ENCODE peak calls at places on chromosomes 7 and 10, in ten cellular contexts. S is B cell, Y is A549, N is progenitor cell of endocrine pancreas, O is upper lobe of right lung, B is HFFc6, T is GM06990, V is GM20000, U is kidney epithelial cell, I is sigmoid colon. C is an unnamed sample.

GRCh38 chr10:108388716-108389115 is 1224.2 kb upstream of the SORCS1 start:
- DNase-seq in B (no peak), N (no peak), O (no peak), S (no peak), I (no peak), T (no peak), V (no peak), Y (no peak), U (no peak), C (no peak)

GRCh38 chr10:76252733-76253132 is 821.3 kb downstream of the LRMDA start:
- DNase-seq in O (no peak), V (no peak), U (no peak), S (no peak), N (no peak), T (no peak), Y (no peak), B (no peak), I (peak), C (no peak)

GRCh38 chr7:351256-351655 is 61.3 kb downstream of the FOXL3 start:
- DNase-seq in O (no peak), V (no peak), Y (no peak), I (no peak), B (no peak), S (peak), U (no peak), N (no peak), T (no peak), C (no peak)

GRCh38 chr10:867807-868206 is 63.7 kb downstream of the LARP4B start:
- DNase-seq in B (no peak), N (no peak), O (no peak), T (no peak), I (no peak), Y (no peak), V (no peak), U (no peak), S (no peak), C (no peak)

GRCh38 chr7:45970454-45970853 is 49.4 kb upstream of the IGFBP3 start:
- DNase-seq in B (no peak), O (no peak), S (no peak), N (no peak), Y (no peak), V (no peak), I (no peak), U (no peak), T (no peak), C (no peak)

GRCh38 chr7:35251606-35252310 is 2.1 kb downstream of the TBX20 start:
- DNase-seq in T (no peak), U (no peak), Y (no peak), S (no peak), I (no peak), B (no peak), O (no peak), N (no peak), V (peak), C (no peak)

GRCh38 chr7:99864041-99864440 is 12.8 kb downstream of the OR2AE1 start:
- DNase-seq in B (no peak), V (no peak), I (no peak), O (no peak), U (no peak), N (no peak), T (no peak), Y (no peak), S (no peak), C (no peak)

GRCh38 chr7:101237206-101238067 is at the start of gene CLDN15:
- DNase-seq in T (no peak), U (no peak), B (no peak), O (peak), V (peak), S (no peak), Y (no peak), N (no peak), I (peak), C (no peak)

GRCh38 chr10:72126184-72126871 is 38.0 kb upstream of the SPOCK2 start:
- DNase-seq in Y (peak), U (peak), N (no peak), V (no peak), I (no peak), B (peak), O (no peak), T (no peak), S (peak), C (peak)

GRCh38 chr7:37440738-37441404 is 7.8 kb downstream of the ELMO1 start:
- DNase-seq in Y (no peak), I (no peak), V (no peak), U (no peak), S (no peak), O (no peak), N (no peak), B (no peak), T (no peak), C (no peak)

GRCh38 chr7:81209059-81209458 is 290.2 kb upstream of the SEMA3C start:
- DNase-seq in B (no peak), V (no peak), N (no peak), I (no peak), Y (no peak), U (no peak), T (no peak), O (no peak), S (no peak), C (no peak)

GRCh38 chr10:31745612-31746376 is 182.8 kb downstream of the ARHGAP12 start:
- DNase-seq in O (no peak), Y (peak), S (no peak), V (no peak), N (no peak), U (peak), I (no peak), B (peak), T (no peak), C (no peak)

GRCh38 chr7:130890176-130891020 is 156.4 kb upstream of the KLF14 start:
- DNase-seq in Y (no peak), U (no peak), T (no peak), N (no peak), V (no peak), O (no peak), B (no peak), I (no peak), S (no peak), C (no peak)

GRCh38 chr10:118116555-118117311 is 70.0 kb upstream of the RAB11FIP2 start:
- DNase-seq in B (no peak), V (no peak), U (peak), N (no peak), I (no peak), S (no peak), O (no peak), T (no peak), Y (no peak), C (no peak)

GRCh38 chr7:37971491-37971890 is 51.1 kb downstream of the EPDR1 start:
- DNase-seq in B (no peak), S (no peak), V (no peak), N (no peak), O (no peak), Y (no peak), T (no peak), U (no peak), I (no peak), C (no peak)

GRCh38 chr7:99331002-99331401 is 5.3 kb downstream of the ARPC1A start:
- DNase-seq in U (no peak), T (no peak), I (no peak), N (no peak), V (no peak), B (no peak), Y (no peak), S (no peak), O (no peak), C (no peak)

GRCh38 chr10:21047096-21047495 is 150.0 kb upstream of the NEBL start:
- DNase-seq in Y (no peak), B (no peak), O (no peak), N (no peak), I (no peak), V (no peak), S (no peak), U (no peak), T (no peak), C (no peak)

GRCh38 chr7:133857376-133858119 is 269.6 kb upstream of the LRGUK start:
- DNase-seq in U (no peak), N (no peak), O (no peak), Y (no peak), V (no peak), B (no peak), I (no peak), S (no peak), T (no peak), C (no peak)

GRCh38 chr10:96478317-96478716 is 35.4 kb downstream of the TLL2 start:
- DNase-seq in U (no peak), O (no peak), B (no peak), N (no peak), I (no peak), T (no peak), V (no peak), S (no peak), Y (no peak), C (no peak)

GRCh38 chr7:133676805-133677370 is 424.0 kb downstream of the EXOC4 start:
- DNase-seq in N (no peak), V (no peak), O (no peak), T (no peak), Y (peak), U (no peak), B (peak), S (no peak), I (no peak), C (no peak)

GRCh38 chr7:149320313-149321124 is 58.5 kb downstream of the ZNF783 start:
- DNase-seq in V (no peak), I (no peak), U (no peak), Y (no peak), O (no peak), S (no peak), B (no peak), T (no peak), N (no peak), C (no peak)

GRCh38 chr10:70918851-70919530 is 30.6 kb upstream of the PCBD1 start:
- DNase-seq in O (no peak), I (no peak), Y (no peak), T (no peak), U (no peak), B (no peak), N (no peak), V (no peak), S (no peak), C (no peak)

GRCh38 chr7:28631995-28632394 is 219.7 kb downstream of the CREB5 start:
- DNase-seq in V (no peak), B (no peak), T (no peak), I (no peak), Y (no peak), O (no peak), N (no peak), U (no peak), S (no peak), C (no peak)

GRCh38 chr7:44177570-44178131 is 11.6 kb downstream of the GCK start:
- DNase-seq in B (no peak), T (no peak), I (no peak), S (no peak), V (no peak), U (no peak), N (no peak), Y (no peak), O (peak), C (no peak)

GRCh38 chr10:95831076-95831475 is 75.1 kb downstream of the ENTPD1 start:
- DNase-seq in O (no peak), V (no peak), B (no peak), N (no peak), U (no peak), S (no peak), Y (no peak), T (no peak), I (no peak), C (no peak)

GRCh38 chr7:133481676-133482075 is 228.8 kb downstream of the EXOC4 start:
- DNase-seq in I (no peak), S (no peak), B (peak), Y (peak), U (peak), O (no peak), T (no peak), N (no peak), V (no peak), C (no peak)

GRCh38 chr7:80385512-80385911 is 126.4 kb downstream of the GNAT3 start:
- DNase-seq in T (no peak), O (no peak), I (no peak), U (peak), N (no peak), Y (no peak), S (no peak), V (no peak), B (no peak), C (no peak)

GRCh38 chr7:1812693-1813393 is 142.8 kb downstream of the ELFN1 start:
- DNase-seq in U (no peak), I (no peak), V (no peak), Y (no peak), T (no peak), N (no peak), B (no peak), S (no peak), O (peak), C (no peak)

GRCh38 chr10:47415520-47416304 is 31.6 kb upstream of the ZNF488 start:
- DNase-seq in N (no peak), B (no peak), V (no peak), T (no peak), Y (no peak), U (no peak), S (no peak), I (no peak), O (no peak), C (no peak)

GRCh38 chr7:136925556-136925955 is 57.1 kb downstream of the CHRM2 start:
- DNase-seq in V (no peak), Y (no peak), I (no peak), N (no peak), B (no peak), S (no peak), O (no peak), U (no peak), T (no peak), C (no peak)

GRCh38 chr10:132891994-132892393 is 50.4 kb downstream of the CFAP46 start:
- DNase-seq in Y (no peak), O (peak), I (peak), N (no peak), V (no peak), T (no peak), S (no peak), B (peak), U (no peak), C (no peak)

GRCh38 chr7:159121476-159121875 is 23.2 kb downstream of the VIPR2 start:
- DNase-seq in B (no peak), S (no peak), I (no peak), U (no peak), Y (no peak), T (no peak), O (no peak), N (no peak), V (no peak), C (no peak)

GRCh38 chr10:73950569-73950968 is 39.6 kb downstream of the PLAU start:
- DNase-seq in O (no peak), V (no peak), U (no peak), T (no peak), Y (no peak), N (no peak), I (peak), B (no peak), S (no peak), C (no peak)
- TF ChIP-seq CTCF in O (no peak), V (no peak), U (no peak), T (no peak), Y (no peak), N (no peak), I (no peak), B (no peak), S (no peak), C (no peak)

DNA sequence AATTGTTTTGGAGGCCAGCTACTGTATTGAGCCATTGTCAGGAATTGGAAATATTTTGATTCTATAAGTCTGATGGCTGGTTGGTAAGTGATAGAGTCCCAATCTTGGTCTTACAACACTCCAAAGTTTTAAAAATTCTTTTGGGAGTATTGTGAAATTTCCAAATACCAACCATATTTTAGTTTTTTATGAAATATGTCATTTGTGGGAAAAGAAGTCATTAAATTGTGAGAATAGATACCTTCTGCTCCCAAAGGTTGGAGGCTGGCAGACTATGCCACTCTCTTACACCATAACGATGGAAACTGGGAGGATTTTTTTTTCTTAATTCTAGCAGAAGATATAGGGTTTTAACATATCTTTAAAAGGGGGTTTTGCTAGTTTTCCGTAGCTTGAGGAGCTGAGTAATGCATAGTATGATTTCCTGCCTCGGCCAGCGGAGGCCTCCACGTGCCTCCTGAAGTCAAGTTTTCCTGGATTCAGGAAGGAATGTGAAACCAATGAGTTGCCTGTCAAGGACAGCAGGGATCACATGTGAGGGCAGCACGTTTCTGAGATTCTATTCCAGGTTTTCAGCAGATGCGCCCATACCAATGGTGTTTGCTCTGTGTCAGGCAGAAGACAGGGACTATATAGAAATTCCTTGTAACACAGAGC is 92.2 kb upstream of the LAMB4 start:
- DNase-seq in S (no peak), V (no peak), Y (peak), N (no peak), I (no peak), U (no peak), B (peak), O (no peak), T (no peak), C (no peak)
- TF ChIP-seq CTCF in S (no peak), V (no peak), Y (no peak), N (no peak), I (no peak), U (peak), B (no peak), O (no peak), T (no peak), C (no peak)

GRCh38 chr10:77983384-77984341 is 45.7 kb downstream of the POLR3A start:
- DNase-seq in I (peak), B (peak), T (no peak), U (no peak), S (no peak), N (no peak), O (no peak), Y (no peak), V (no peak), C (no peak)
- TF ChIP-seq CTCF in I (no peak), B (no peak), T (no peak), U (no peak), S (no peak), N (no peak), O (no peak), Y (no peak), V (no peak), C (no peak)

GRCh38 chr7:50590535-50590934 is 25.3 kb upstream of the DDC start:
- DNase-seq in O (no peak), I (no peak), N (no peak), V (no peak), S (no peak), Y (no peak), T (no peak), U (no peak), B (no peak), C (no peak)

GRCh38 chr7:50591098-50591479 is 25.9 kb upstream of the DDC start:
- DNase-seq in O (no peak), U (no peak), B (no peak), Y (no peak), N (no peak), I (no peak), T (no peak), S (no peak), V (no peak), C (no peak)

GRCh38 chr7:50589362-50589761 is 24.2 kb upstream of the DDC start:
- DNase-seq in U (no peak), S (no peak), B (no peak), T (no peak), O (no peak), N (no peak), V (no peak), I (no peak), Y (no peak), C (no peak)

GRCh38 chr7:50587737-50588136 is 22.5 kb upstream of the DDC start:
- DNase-seq in S (no peak), V (no peak), B (no peak), T (no peak), Y (no peak), O (no peak), I (no peak), U (no peak), N (no peak), C (no peak)

DNA sequence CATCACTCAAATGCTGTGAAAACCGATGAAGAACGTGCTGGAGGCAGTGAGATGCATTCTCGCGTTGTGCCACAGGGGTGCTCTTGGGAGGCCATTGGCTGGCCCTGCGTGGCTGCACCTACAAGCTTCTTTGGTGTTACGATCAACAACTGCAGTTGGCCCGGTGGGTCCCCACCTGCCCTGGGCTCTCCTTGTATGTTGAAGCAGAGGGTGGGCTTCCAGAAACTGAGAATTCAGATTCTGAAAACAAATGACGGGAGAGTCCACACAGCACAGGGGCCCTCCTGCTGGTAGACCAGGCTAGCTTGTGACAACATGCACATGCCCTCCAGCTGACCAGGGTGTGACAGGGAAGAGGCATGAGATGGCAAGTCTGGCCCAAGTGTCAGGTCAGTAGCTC is 23.7 kb upstream of the DDC start:
- DNase-seq in Y (peak), B (no peak), N (no peak), T (no peak), U (no peak), I (no peak), S (no peak), O (no peak), V (no peak), C (no peak)
- TF ChIP-seq CTCF in Y (no peak), B (peak), N (peak), T (no peak), U (peak), I (no peak), S (no peak), O (peak), V (no peak), C (no peak)

DNA sequence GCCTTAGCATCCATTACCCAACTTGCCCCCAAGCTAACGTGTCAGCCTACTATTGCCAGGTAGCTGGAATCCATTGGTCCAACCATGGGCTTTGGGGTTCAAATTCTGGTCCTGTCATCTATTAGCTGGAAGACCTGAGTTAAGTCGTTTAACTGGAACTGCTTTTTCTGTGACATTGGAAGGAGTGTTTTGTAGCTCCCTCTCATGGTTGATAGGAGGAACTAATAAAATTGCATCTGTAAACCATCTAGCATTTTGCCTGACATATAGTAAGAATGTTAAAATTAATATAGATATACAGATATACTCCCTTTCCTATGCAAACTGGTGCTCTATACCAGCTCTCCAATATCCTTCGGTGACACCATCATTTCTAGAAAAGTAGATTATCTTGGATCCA is 23.8 kb upstream of the SLF2 start:
- DNase-seq in I (no peak), V (no peak), S (no peak), B (no peak), N (no peak), T (no peak), U (no peak), O (no peak), Y (peak), C (no peak)
- TF ChIP-seq CTCF in I (no peak), V (no peak), S (peak), B (peak), N (peak), T (peak), U (no peak), O (peak), Y (no peak), C (peak)

GRCh38 chr10:5440206-5440605 is 27.8 kb downstream of the NET1 start:
- DNase-seq in V (no peak), N (no peak), O (no peak), Y (no peak), B (no peak), U (no peak), T (no peak), I (no peak), S (no peak), C (no peak)
- TF ChIP-seq CTCF in V (no peak), N (no peak), O (no peak), Y (no peak), B (no peak), U (no peak), T (no peak), I (no peak), S (no peak), C (no peak)